ENCODE peak calls at places on chromosome 7, in six cellular contexts. One of them, this sample, is unnamed.

GRCh38 chr7:135964254-135964653 is 12.9 kb downstream of the MTPN start:
- DNase-seq in RWPE1: no peak
- DNase-seq in dorsolateral prefrontal cortex: no peak
- DNase-seq in AG04450: no peak
- DNase-seq in cardiac muscle cell: no peak
- DNase-seq in fibroblast of lung: peak
- DNase-seq in this sample: no peak

GRCh38 chr7:47663239-47663638 is 81.3 kb upstream of the TNS3 start:
- DNase-seq in RWPE1: no peak
- DNase-seq in dorsolateral prefrontal cortex: no peak
- DNase-seq in cardiac muscle cell: no peak
- DNase-seq in fibroblast of lung: no peak
- DNase-seq in AG04450: no peak
- DNase-seq in this sample: no peak

GRCh38 chr7:116351966-116352365 is 141.6 kb downstream of the TES start:
- DNase-seq in dorsolateral prefrontal cortex: no peak
- DNase-seq in AG04450: no peak
- DNase-seq in RWPE1: no peak
- DNase-seq in fibroblast of lung: no peak
- DNase-seq in cardiac muscle cell: no peak
- DNase-seq in this sample: no peak

GRCh38 chr7:134140889-134141867 is 14.0 kb downstream of the LRGUK start:
- DNase-seq in dorsolateral prefrontal cortex: peak
- DNase-seq in fibroblast of lung: peak
- DNase-seq in cardiac muscle cell: peak
- DNase-seq in AG04450: peak
- DNase-seq in RWPE1: peak
- DNase-seq in this sample: no peak

GRCh38 chr7:55099086-55099831 is 80.4 kb downstream of the EGFR start:
- DNase-seq in cardiac muscle cell: no peak
- DNase-seq in AG04450: no peak
- DNase-seq in fibroblast of lung: peak
- DNase-seq in dorsolateral prefrontal cortex: no peak
- DNase-seq in RWPE1: no peak
- DNase-seq in this sample: no peak

GRCh38 chr7:97733276-97734206 is 1.7 kb downstream of the TAC1 start:
- DNase-seq in cardiac muscle cell: peak
- DNase-seq in fibroblast of lung: no peak
- DNase-seq in dorsolateral prefrontal cortex: no peak
- DNase-seq in RWPE1: no peak
- DNase-seq in AG04450: no peak
- DNase-seq in this sample: no peak

GRCh38 chr7:115533785-115534184 is 496.8 kb downstream of the TFEC start:
- DNase-seq in AG04450: no peak
- DNase-seq in fibroblast of lung: no peak
- DNase-seq in RWPE1: no peak
- DNase-seq in cardiac muscle cell: no peak
- DNase-seq in dorsolateral prefrontal cortex: no peak
- DNase-seq in this sample: no peak

GRCh38 chr7:42982604-42983115 is 50.5 kb downstream of the MRPL32 start:
- DNase-seq in cardiac muscle cell: no peak
- DNase-seq in AG04450: no peak
- DNase-seq in RWPE1: no peak
- DNase-seq in fibroblast of lung: no peak
- DNase-seq in dorsolateral prefrontal cortex: no peak
- DNase-seq in this sample: no peak

GRCh38 chr7:44257213-44257612 is 56.4 kb downstream of the YKT6 start:
- DNase-seq in AG04450: no peak
- DNase-seq in dorsolateral prefrontal cortex: no peak
- DNase-seq in fibroblast of lung: no peak
- DNase-seq in cardiac muscle cell: no peak
- DNase-seq in RWPE1: no peak
- DNase-seq in this sample: no peak

GRCh38 chr7:91784469-91784868 is 96.0 kb downstream of the MTERF1 start:
- DNase-seq in dorsolateral prefrontal cortex: no peak
- DNase-seq in AG04450: peak
- DNase-seq in fibroblast of lung: peak
- DNase-seq in cardiac muscle cell: peak
- DNase-seq in RWPE1: peak
- DNase-seq in this sample: peak

GRCh38 chr7:91789086-91789485 is 91.4 kb downstream of the MTERF1 start:
- DNase-seq in dorsolateral prefrontal cortex: no peak
- DNase-seq in fibroblast of lung: peak
- DNase-seq in RWPE1: no peak
- DNase-seq in cardiac muscle cell: no peak
- DNase-seq in AG04450: no peak
- DNase-seq in this sample: no peak

GRCh38 chr7:91787923-91788322 is 92.6 kb downstream of the MTERF1 start:
- DNase-seq in AG04450: no peak
- DNase-seq in fibroblast of lung: no peak
- DNase-seq in RWPE1: no peak
- DNase-seq in dorsolateral prefrontal cortex: no peak
- DNase-seq in cardiac muscle cell: no peak
- DNase-seq in this sample: no peak

DNA sequence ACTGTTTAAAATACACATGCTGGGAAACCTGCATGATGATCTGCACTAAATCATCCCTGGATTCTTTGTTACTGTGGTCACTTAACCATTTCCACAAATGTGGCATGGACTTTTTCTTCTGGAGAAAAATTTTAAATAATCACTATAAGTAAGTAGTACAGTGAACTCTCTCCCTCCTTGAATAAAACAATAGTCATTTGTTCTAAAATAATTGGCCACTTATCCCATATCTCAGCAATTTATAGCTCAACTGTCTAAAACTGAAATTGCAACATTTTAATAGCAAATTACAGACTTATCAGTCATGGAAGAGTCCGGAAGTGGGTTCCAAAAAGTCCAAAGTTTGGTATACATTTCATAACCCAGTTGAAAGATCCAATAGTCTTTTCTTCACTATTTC is 90.9 kb downstream of the MTERF1 start:
- DNase-seq in AG04450: no peak
- DNase-seq in dorsolateral prefrontal cortex: no peak
- DNase-seq in cardiac muscle cell: no peak
- DNase-seq in RWPE1: no peak
- DNase-seq in fibroblast of lung: no peak
- DNase-seq in this sample: no peak
- H3K27ac ChIP-seq in AG04450: no peak
- H3K27ac ChIP-seq in dorsolateral prefrontal cortex: no peak
- H3K27ac ChIP-seq in cardiac muscle cell: no peak
- H3K27ac ChIP-seq in RWPE1: no peak
- H3K27ac ChIP-seq in fibroblast of lung: no peak
- H3K27ac ChIP-seq in this sample: no peak

GRCh38 chr7:88218836-88219605 is 817 bp downstream of the SRI start:
- DNase-seq in AG04450: no peak
- DNase-seq in dorsolateral prefrontal cortex: no peak
- DNase-seq in cardiac muscle cell: peak
- DNase-seq in fibroblast of lung: peak
- DNase-seq in RWPE1: peak
- DNase-seq in this sample: no peak
- H3K27ac ChIP-seq in AG04450: no peak
- H3K27ac ChIP-seq in dorsolateral prefrontal cortex: peak
- H3K27ac ChIP-seq in cardiac muscle cell: peak
- H3K27ac ChIP-seq in fibroblast of lung: peak
- H3K27ac ChIP-seq in RWPE1: peak
- H3K27ac ChIP-seq in this sample: peak

GRCh38 chr7:99030145-99030856 is 113.6 kb downstream of the SMURF1 start:
- DNase-seq in AG04450: no peak
- DNase-seq in dorsolateral prefrontal cortex: no peak
- DNase-seq in fibroblast of lung: no peak
- DNase-seq in RWPE1: no peak
- DNase-seq in cardiac muscle cell: no peak
- DNase-seq in this sample: no peak
- H3K27ac ChIP-seq in AG04450: no peak
- H3K27ac ChIP-seq in dorsolateral prefrontal cortex: peak
- H3K27ac ChIP-seq in fibroblast of lung: no peak
- H3K27ac ChIP-seq in RWPE1: peak
- H3K27ac ChIP-seq in cardiac muscle cell: peak
- H3K27ac ChIP-seq in this sample: peak

GRCh38 chr7:100137851-100138760 is 10.6 kb upstream of the LAMTOR4 start:
- DNase-seq in AG04450: no peak
- DNase-seq in RWPE1: no peak
- DNase-seq in dorsolateral prefrontal cortex: no peak
- DNase-seq in fibroblast of lung: no peak
- DNase-seq in cardiac muscle cell: no peak
- DNase-seq in this sample: no peak
- H3K27ac ChIP-seq in AG04450: no peak
- H3K27ac ChIP-seq in RWPE1: no peak
- H3K27ac ChIP-seq in dorsolateral prefrontal cortex: no peak
- H3K27ac ChIP-seq in fibroblast of lung: no peak
- H3K27ac ChIP-seq in cardiac muscle cell: no peak
- H3K27ac ChIP-seq in this sample: no peak